ENCODE peak calls at places on chromosomes 13 and 19, in four cellular contexts. One of them, this sample, is unnamed.

GRCh38 chr13:44934724-44935123 is 54.5 kb downstream of the NUFIP1 start:
- DNase-seq in AG09309: peak
- DNase-seq in nephron progenitor cell: no peak
- DNase-seq in pancreas: no peak
- DNase-seq in this sample: no peak

GRCh38 chr19:10718205-10719196 is 622 bp downstream of the DNM2 start:
- DNase-seq in AG09309: no peak
- DNase-seq in nephron progenitor cell: peak
- DNase-seq in pancreas: peak
- DNase-seq in this sample: peak

GRCh38 chr13:73303858-73304257 is 245.1 kb downstream of the KLF5 start:
- DNase-seq in AG09309: no peak
- DNase-seq in nephron progenitor cell: no peak
- DNase-seq in pancreas: no peak
- DNase-seq in this sample: no peak

GRCh38 chr13:50131998-50132936 is 117.0 kb downstream of the KCNRG start:
- DNase-seq in AG09309: no peak
- DNase-seq in nephron progenitor cell: peak
- DNase-seq in pancreas: no peak
- DNase-seq in this sample: peak

GRCh38 chr13:26679411-26679810 is 81.2 kb downstream of the GPR12 start:
- DNase-seq in AG09309: no peak
- DNase-seq in nephron progenitor cell: no peak
- DNase-seq in pancreas: no peak
- DNase-seq in this sample: no peak

GRCh38 chr13:95256086-95256485 is 45.2 kb downstream of the ABCC4 start:
- DNase-seq in AG09309: peak
- DNase-seq in nephron progenitor cell: no peak
- DNase-seq in pancreas: no peak
- DNase-seq in this sample: no peak

GRCh38 chr19:13068064-13068807 is 34.4 kb downstream of the LYL1 start:
- DNase-seq in AG09309: no peak
- DNase-seq in nephron progenitor cell: no peak
- DNase-seq in pancreas: no peak
- DNase-seq in this sample: no peak

GRCh38 chr19:46393456-46394397 is 19.6 kb downstream of the CCDC8 start:
- DNase-seq in AG09309: no peak
- DNase-seq in nephron progenitor cell: no peak
- DNase-seq in pancreas: no peak
- DNase-seq in this sample: no peak

GRCh38 chr19:36093687-36094086 is 17.3 kb upstream of the OVOL3 start:
- DNase-seq in AG09309: no peak
- DNase-seq in nephron progenitor cell: no peak
- DNase-seq in pancreas: no peak
- DNase-seq in this sample: no peak

GRCh38 chr19:36093146-36093662 is 17.7 kb upstream of the OVOL3 start:
- DNase-seq in AG09309: no peak
- DNase-seq in nephron progenitor cell: no peak
- DNase-seq in pancreas: no peak
- DNase-seq in this sample: no peak

GRCh38 chr19:36099166-36099785 is 11.7 kb upstream of the OVOL3 start:
- DNase-seq in AG09309: no peak
- DNase-seq in nephron progenitor cell: no peak
- DNase-seq in pancreas: no peak
- DNase-seq in this sample: no peak

GRCh38 chr19:36100476-36100875 is 10.5 kb upstream of the OVOL3 start:
- DNase-seq in AG09309: no peak
- DNase-seq in nephron progenitor cell: no peak
- DNase-seq in pancreas: no peak
- DNase-seq in this sample: no peak

DNA sequence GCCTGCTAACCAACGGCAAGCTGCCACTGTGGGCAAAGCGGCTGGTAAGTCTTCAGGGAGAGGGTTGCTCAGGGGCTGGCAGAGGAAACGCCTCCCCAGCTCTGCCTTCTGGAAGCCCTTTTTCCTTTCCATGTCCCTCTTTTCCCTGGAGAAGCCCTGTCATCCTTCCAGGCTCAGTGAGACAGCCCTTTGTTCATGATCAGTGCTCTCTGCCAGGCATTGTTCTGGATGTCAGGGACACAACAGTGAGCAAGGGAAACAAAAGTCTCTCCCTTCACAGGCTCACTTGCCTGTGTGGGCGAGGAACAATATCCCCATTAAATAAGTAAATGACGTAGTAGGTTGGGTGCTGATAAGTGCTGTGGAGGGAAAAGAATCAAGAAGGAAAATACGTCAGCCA is 13.9 kb upstream of the OVOL3 start:
- DNase-seq in AG09309: no peak
- DNase-seq in nephron progenitor cell: no peak
- DNase-seq in pancreas: no peak
- DNase-seq in this sample: no peak
- TF ChIP-seq CTCF in AG09309: no peak
- TF ChIP-seq CTCF in nephron progenitor cell: no peak
- TF ChIP-seq CTCF in pancreas: no peak
- TF ChIP-seq CTCF in this sample: no peak

DNA sequence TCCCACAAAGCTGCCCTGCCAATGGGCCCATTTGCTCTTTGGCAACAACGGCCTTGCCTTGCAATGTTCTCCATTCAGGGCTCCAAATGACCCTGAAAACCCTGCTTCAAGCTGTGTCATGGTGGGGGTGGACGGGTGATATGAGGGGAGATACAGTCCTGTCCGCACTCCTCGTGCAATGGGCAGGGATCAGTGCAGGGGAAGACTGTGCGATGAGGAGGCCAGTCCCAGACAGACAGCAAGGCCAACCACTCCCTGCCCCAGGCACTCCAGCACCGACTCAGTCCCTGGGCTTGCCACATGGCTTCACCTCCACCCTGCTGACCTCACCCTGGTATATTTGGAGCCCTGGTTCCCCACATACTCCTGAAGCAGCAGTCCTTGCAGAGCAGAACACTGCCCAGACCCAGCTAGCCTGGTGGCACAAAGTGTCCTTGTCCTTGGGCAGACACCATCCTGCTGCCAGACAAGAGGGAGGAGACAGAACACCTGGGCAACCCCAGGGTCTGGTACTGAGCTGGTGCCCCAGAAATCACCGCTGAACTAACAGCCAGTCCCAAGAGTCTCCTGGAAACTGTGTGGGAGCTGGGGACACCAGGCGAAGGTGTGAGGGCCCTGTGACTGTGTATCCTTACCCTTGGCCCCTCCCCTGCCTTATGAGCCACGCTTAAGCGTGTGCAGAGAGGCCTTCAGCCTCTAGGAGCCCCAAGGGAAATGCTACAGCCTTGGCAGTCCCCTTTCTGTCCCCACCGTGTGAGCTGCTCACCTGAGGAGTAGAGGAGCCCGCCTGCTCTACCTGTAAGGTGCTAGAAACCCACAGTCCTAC is 9.1 kb upstream of the SLC35E1 start:
- DNase-seq in AG09309: no peak
- DNase-seq in nephron progenitor cell: no peak
- DNase-seq in pancreas: peak
- DNase-seq in this sample: no peak
- TF ChIP-seq CTCF in AG09309: no peak
- TF ChIP-seq CTCF in nephron progenitor cell: no peak
- TF ChIP-seq CTCF in pancreas: no peak
- TF ChIP-seq CTCF in this sample: no peak

GRCh38 chr19:2043269-2043641 is 7.8 kb downstream of the MKNK2 start:
- DNase-seq in AG09309: no peak
- DNase-seq in nephron progenitor cell: no peak
- DNase-seq in pancreas: peak
- DNase-seq in this sample: peak

GRCh38 chr19:2043864-2044708 is 7.0 kb downstream of the MKNK2 start:
- DNase-seq in AG09309: no peak
- DNase-seq in nephron progenitor cell: no peak
- DNase-seq in pancreas: peak
- DNase-seq in this sample: peak

GRCh38 chr19:2045501-2046045 is 5.5 kb downstream of the MKNK2 start:
- DNase-seq in AG09309: no peak
- DNase-seq in nephron progenitor cell: no peak
- DNase-seq in pancreas: peak
- DNase-seq in this sample: no peak

GRCh38 chr19:2046046-2046907 is 4.8 kb downstream of the MKNK2 start:
- DNase-seq in AG09309: no peak
- DNase-seq in nephron progenitor cell: no peak
- DNase-seq in pancreas: peak
- DNase-seq in this sample: no peak

DNA sequence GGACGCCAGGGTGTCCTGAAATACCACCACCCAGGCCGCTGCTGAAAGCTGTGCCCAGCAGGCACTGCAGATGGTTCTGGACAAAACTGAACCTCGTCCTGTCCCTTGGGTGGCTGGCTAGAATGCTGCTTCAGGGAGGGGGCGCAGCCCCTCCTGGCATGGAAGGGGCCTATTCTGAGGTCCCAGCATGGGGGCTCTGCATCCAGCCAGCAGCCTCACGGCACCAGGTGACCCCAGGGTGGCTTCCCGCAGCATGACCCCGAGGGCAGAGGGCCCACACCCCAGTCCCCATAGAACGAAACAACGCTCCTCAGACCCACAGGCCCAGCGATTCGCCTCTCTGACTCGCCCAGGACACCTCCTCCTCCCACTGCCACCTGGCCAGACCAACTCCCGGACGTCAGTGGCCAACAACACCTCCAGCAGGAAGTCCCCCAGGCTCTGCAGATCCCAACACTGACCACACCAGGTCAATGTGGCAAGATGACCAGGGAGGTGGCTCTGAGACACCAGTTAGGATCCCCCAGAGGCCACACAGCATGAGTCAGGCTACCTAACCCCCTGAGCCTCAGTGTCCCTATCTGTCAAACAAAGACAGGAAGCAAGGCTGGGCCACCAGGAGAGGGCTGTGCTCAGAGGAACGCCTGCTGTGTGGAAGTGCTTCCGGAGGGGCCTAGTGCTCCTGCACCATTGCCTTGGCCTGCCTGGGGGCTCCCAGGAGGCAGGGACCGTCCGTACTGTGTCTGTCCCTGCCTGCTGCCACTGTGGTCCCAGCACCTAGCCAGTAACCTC is 6.1 kb downstream of the MKNK2 start:
- DNase-seq in AG09309: no peak
- DNase-seq in nephron progenitor cell: no peak
- DNase-seq in pancreas: peak
- DNase-seq in this sample: no peak
- TF ChIP-seq CTCF in AG09309: no peak
- TF ChIP-seq CTCF in nephron progenitor cell: no peak
- TF ChIP-seq CTCF in pancreas: no peak
- TF ChIP-seq CTCF in this sample: no peak

DNA sequence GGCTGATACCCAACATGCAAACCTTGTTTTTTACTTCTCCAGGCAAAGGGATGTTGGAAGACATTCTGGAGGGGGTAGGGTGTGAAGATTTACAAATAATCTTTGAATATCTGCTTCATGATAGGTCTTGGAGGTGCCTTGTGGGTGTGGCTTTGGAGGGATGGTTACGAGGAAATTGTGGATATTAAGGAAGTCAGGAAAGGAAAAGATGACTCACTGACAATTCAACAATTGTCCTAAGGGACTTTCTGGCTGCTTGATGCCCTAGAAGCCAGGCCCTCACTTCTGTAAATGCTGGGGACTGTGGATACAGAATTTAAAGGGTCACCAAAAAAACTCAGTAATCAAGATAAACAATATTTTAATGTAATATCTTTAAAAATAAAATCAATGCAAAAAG is 37.4 kb upstream of the ZNF527 start:
- DNase-seq in AG09309: no peak
- DNase-seq in nephron progenitor cell: no peak
- DNase-seq in pancreas: no peak
- DNase-seq in this sample: no peak
- TF ChIP-seq CTCF in AG09309: no peak
- TF ChIP-seq CTCF in nephron progenitor cell: no peak
- TF ChIP-seq CTCF in pancreas: no peak
- TF ChIP-seq CTCF in this sample: no peak

This sample was measured in activated B cell treated with CpG ODN at 0.5 μM for 24 hours.